ENCODE peak calls at places on chromosomes 1 and 21, in seven cellular contexts. T, E, Y, F, B, Q and W are unnamed samples.

GRCh38 chr1:50873458-50874187 is 86.4 kb downstream of the FAF1 start:
- DNase-seq in T (peak; percentile 22), E (peak; percentile 57), Y (no peak), F (peak; percentile 91), B (peak; percentile 9), Q (peak; percentile 18), W (peak; percentile 21)

GRCh38 chr1:50681931-50682330 is 258.7 kb upstream of the DMRTA2 start:
- DNase-seq in T (no peak), E (no peak), Y (no peak), F (no peak), B (no peak), Q (no peak), W (peak; percentile 8)

GRCh38 chr1:72845342-72845741 is 563.0 kb upstream of the NEGR1 start:
- DNase-seq in T (no peak), E (no peak), Y (no peak), F (peak; percentile 78), B (no peak), Q (no peak), W (no peak)

GRCh38 chr1:15424146-15424667 is 14.0 kb upstream of the CTRC start:
- DNase-seq in T (no peak), E (peak; percentile 93), Y (no peak), F (no peak), B (no peak), Q (no peak), W (no peak)

GRCh38 chr1:19903621-19904020 is 19.8 kb downstream of the PLA2G2E start:
- DNase-seq in T (no peak), E (no peak), Y (no peak), F (no peak), B (no peak), Q (no peak), W (no peak)

GRCh38 chr21:21860888-21861287 is 862.7 kb downstream of the NCAM2 start:
- DNase-seq in T (no peak), E (no peak), Y (no peak), F (no peak), B (no peak), Q (no peak), W (peak; percentile 7)

GRCh38 chr1:28249013-28249870 is 10.1 kb upstream of the SESN2 start:
- DNase-seq in T (peak; percentile 52), E (peak; percentile 66), Y (no peak), F (peak; percentile 70), B (peak; percentile 57), Q (no peak), W (peak; percentile 53)

GRCh38 chr1:112034277-112034676 is 44.8 kb upstream of the KCND3 start:
- DNase-seq in T (no peak), E (no peak), Y (no peak), F (no peak), B (no peak), Q (no peak), W (no peak)

GRCh38 chr1:205368478-205368877 is 11.8 kb upstream of the KLHDC8A start:
- DNase-seq in T (no peak), E (no peak), Y (no peak), F (no peak), B (no peak), Q (no peak), W (no peak)

GRCh38 chr1:21335088-21335678 is 44.9 kb upstream of the ECE1 start:
- DNase-seq in T (no peak), E (no peak), Y (no peak), F (peak; percentile 60), B (no peak), Q (no peak), W (no peak)

GRCh38 chr1:119808491-119808890 is 2.8 kb downstream of the REG4 start:
- DNase-seq in T (no peak), E (no peak), Y (no peak), F (no peak), B (no peak), Q (no peak), W (peak; percentile 5)

GRCh38 chr1:226443439-226443838 is 35.5 kb upstream of the PARP1 start:
- DNase-seq in T (no peak), E (no peak), Y (no peak), F (no peak), B (no peak), Q (no peak), W (peak; percentile 69)

DNA sequence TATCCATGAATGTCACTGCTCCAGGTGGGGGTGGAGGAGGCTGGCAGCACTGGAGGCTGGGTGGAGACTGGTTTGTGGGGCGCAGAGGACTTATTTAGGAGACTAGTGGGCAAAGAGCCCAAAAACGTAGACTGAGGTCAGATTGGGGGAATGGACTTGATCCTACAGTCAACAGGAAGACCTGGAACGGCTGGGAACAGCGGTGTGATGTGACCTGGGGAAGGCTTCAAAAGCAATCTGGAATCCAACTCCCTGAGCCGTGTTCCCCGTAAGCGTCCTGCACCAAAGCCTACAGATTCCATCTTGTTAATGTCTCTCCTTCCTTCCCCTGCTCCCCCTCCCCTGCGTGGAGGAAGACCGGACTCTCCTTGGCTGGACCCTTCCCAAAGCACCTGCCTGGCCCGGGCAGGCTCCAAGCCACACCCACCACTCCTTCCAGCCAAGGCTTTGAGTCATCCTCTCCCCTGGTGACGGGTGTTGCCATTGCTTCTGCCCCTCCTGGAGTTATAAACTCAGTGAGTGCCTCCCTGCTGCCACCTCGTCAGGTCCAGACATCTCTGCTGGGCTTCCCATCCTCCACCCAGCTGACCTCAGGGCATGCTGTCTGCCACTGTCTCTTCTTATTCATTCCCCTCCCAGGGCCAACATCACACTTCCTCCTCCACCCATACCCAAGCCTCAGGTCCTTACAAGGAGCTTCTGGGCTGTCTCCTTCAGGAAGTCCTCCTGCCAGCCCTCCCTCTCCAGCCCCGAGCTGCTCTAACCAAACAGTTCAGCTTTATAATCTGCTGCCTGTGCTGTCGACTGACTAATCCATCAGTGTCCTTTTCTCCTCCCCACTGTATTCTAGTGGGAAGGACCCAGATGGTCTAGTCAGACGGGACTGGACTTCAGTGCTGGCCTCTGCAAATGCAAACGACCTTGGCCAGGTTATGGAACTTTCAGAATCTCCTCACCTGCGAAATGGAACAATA is 1.6 kb upstream of the CLSTN1 start:
- DNase-seq in T (peak; percentile 53), E (peak; percentile 93), Y (peak; percentile 71), F (peak; percentile 77), B (peak; percentile 86), Q (no peak), W (peak; percentile 65)
- TF ChIP-seq CTCF in T (no peak), E (no peak), Y (no peak), F (no peak), B (no peak), Q (no peak), W (no peak)

DNA sequence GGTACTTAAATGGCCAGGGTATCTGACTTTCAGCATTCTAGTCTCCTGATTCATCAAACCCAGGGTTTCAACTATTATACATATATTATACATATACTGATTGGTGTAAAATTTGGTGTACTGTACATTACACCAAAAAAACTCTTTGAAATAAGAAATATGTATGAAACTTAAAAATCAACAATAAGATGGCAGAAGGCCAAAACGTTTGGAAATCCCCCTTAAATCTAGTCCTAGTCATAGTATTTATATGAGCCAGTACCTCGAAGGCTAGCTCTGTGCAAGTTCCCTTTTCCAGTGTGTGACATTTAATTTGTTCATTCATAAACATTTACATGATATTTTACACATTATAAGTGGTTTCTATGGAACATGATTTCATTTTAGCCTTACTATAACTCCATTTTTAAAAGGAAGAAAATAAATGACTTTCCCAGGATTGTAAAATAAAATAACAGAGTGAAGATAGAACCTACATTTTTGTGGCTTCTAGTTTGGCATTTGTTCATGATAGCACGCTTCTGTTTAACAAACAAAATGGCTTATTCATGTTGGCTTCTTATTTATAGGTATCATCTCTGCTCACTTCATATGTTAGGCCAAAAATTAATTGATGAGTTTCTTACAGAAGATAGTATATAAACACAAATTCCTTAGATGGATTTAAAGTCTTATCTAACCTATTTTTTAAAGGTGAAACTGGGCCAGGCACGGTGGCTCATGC is 18.8 kb upstream of the ZNF281 start:
- DNase-seq in T (no peak), E (no peak), Y (no peak), F (no peak), B (no peak), Q (no peak), W (peak; percentile 39)
- TF ChIP-seq CTCF in T (no peak), E (no peak), Y (no peak), F (no peak), B (no peak), Q (no peak), W (no peak)

DNA sequence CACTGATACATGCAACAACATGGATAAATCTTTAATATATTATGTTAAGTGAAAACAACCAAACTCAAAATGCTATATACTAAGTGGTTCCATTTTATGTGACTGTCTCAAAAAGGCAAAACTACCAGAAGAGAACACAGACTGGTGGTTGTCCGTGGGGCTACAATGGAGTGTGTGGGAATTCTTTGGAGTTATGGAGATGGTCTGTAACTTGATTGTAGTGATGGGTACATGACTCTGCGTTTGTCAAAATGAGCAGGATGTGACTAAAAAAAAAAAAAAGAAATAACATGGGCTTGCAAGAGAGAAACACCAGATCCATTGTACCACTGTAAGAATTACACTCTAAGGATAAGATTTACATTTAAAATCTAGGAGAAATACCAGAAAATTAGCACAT is 52.2 kb upstream of the KIAA1614 start:
- DNase-seq in T (no peak), E (no peak), Y (no peak), F (no peak), B (no peak), Q (no peak), W (no peak)
- TF ChIP-seq CTCF in T (no peak), E (no peak), Y (peak; percentile 10), F (no peak), B (no peak), Q (no peak), W (no peak)

GRCh38 chr1:117795190-117795589 is 134.2 kb downstream of the GDAP2 start:
- DNase-seq in T (peak; percentile 41), E (no peak), Y (no peak), F (no peak), B (no peak), Q (peak; percentile 73), W (peak; percentile 93)
- TF ChIP-seq CTCF in T (no peak), E (no peak), Y (no peak), F (no peak), B (no peak), Q (peak; percentile 50), W (peak; percentile 67)

DNA sequence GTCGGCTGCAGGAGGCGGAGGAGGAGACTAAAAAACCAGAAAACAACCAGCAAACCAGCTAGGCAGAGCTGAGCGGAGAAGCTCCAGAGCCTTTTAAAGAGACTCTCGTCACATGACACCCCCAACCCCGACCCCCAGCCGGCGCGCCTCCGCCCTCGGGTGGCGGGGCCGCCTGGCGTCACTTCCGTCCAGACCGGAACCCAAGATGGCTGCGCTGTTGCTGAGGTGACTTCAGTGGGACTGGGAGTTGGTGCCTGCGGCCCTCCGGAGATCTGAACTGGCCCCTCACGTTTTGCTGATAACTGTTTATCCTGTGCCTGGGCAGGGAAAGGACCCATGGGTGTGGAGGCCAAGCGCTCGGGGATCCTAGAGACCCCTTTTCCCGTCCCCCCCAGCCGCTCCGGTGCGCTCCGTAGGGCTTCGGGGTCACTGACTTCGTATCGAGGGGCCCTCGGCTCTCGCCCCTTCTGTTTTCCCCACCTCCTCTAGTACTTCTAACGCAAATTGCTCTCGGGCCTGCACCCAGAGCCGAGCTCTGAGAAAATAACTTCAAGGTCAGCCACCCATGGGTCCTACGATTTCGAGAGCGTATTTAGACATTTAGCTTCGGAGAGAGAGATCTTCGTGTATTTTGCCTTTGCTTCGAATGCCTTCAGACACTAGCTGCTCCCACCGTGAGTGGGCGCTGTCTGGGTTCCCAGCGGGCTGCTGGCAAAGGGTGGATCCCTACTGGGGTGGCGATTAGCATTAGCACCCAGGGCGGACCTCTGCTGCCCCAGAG is at the start of gene SDHC:
- DNase-seq in T (peak; percentile 91), E (peak; percentile 87), Y (peak; percentile 95), F (peak; percentile 96), B (peak; percentile 92), Q (peak; percentile 61), W (peak; percentile 79)
- TF ChIP-seq CTCF in T (no peak), E (no peak), Y (peak; percentile 19), F (peak; percentile 54), B (no peak), Q (peak; percentile 45), W (peak; percentile 74)